ENCODE peak calls at places on chromosome 21, in seven cellular contexts. V is effector memory CD4-positive, alpha-beta T cell; S is RWPE1; J is M059J; D is testis; P is GM03348; B is activated CD8-positive, alpha-beta memory T cell treated with anti-CD3 and anti-CD28 coated beads, Interleukin-2, amount 50 U/mL, for 48 hours. X is an unnamed sample.

GRCh38 chr21:35059742-35060141 is 10.6 kb upstream of the RUNX1 start:
- DNase-seq in V (no peak), S (no peak), J (peak; percentile 72), D (no peak), P (no peak), B (no peak), X (no peak)

GRCh38 chr21:33383056-33383888 is 19.9 kb upstream of the IFNGR2 start:
- DNase-seq in V (peak; percentile 79), S (peak; percentile 73), J (peak; percentile 96), D (peak; percentile 61), P (peak; percentile 60), B (peak; percentile 82), X (peak; percentile 96)

GRCh38 chr21:46392921-46393320 is 65.8 kb upstream of the DIP2A start:
- DNase-seq in V (no peak), S (no peak), J (no peak), D (peak; percentile 71), P (peak; percentile 94), B (no peak), X (no peak)

GRCh38 chr21:35428489-35428888 is 379.4 kb upstream of the RUNX1 start:
- DNase-seq in V (no peak), S (no peak), J (peak; percentile 10), D (peak; percentile 21), P (peak; percentile 67), B (no peak), X (no peak)

GRCh38 chr21:40179167-40179566 is 311.9 kb downstream of the PCP4 start:
- DNase-seq in V (no peak), S (no peak), J (no peak), D (no peak), P (no peak), B (no peak), X (no peak)

GRCh38 chr21:26846036-26846931 is 1.1 kb upstream of the ADAMTS1 start:
- DNase-seq in V (no peak), S (peak; percentile 53), J (peak; percentile 79), D (peak; percentile 84), P (peak; percentile 83), B (peak; percentile 61), X (no peak)

GRCh38 chr21:16071082-16071481 is 341.3 kb downstream of the USP25 start:
- DNase-seq in V (no peak), S (no peak), J (peak; percentile 65), D (peak; percentile 19), P (peak; percentile 43), B (no peak), X (no peak)

GRCh38 chr21:17455451-17455850 is 57.4 kb upstream of the CXADR start:
- DNase-seq in V (no peak), S (no peak), J (no peak), D (no peak), P (no peak), B (no peak), X (no peak)

GRCh38 chr21:35506352-35506751 is 457.2 kb upstream of the RUNX1 start:
- DNase-seq in V (no peak), S (no peak), J (no peak), D (no peak), P (no peak), B (no peak), X (no peak)

GRCh38 chr21:42002421-42002958 is 7.7 kb downstream of the ZBTB21 start:
- DNase-seq in V (no peak), S (peak; percentile 52), J (peak; percentile 94), D (no peak), P (peak; percentile 77), B (peak; percentile 75), X (no peak)

GRCh38 chr21:42019706-42020105 is 9.5 kb upstream of the ZBTB21 start:
- DNase-seq in V (no peak), S (no peak), J (no peak), D (no peak), P (no peak), B (no peak), X (no peak)

GRCh38 chr21:42376338-42376982 is 10.1 kb upstream of the TFF1 start:
- DNase-seq in V (no peak), S (no peak), J (no peak), D (no peak), P (no peak), B (no peak), X (no peak)

GRCh38 chr21:45126085-45126687 is 51.8 kb downstream of the ADARB1 start:
- DNase-seq in V (no peak), S (no peak), J (no peak), D (no peak), P (no peak), B (no peak), X (no peak)

GRCh38 chr21:34874689-34875513 is 174.2 kb downstream of the RUNX1 start:
- DNase-seq in V (no peak), S (no peak), J (no peak), D (no peak), P (no peak), B (peak; percentile 17), X (no peak)

GRCh38 chr21:34082769-34083168 is 9.4 kb downstream of the MRPS6 start:
- DNase-seq in V (no peak), S (no peak), J (no peak), D (no peak), P (no peak), B (no peak), X (no peak)

GRCh38 chr21:28554660-28555475 is 437.8 kb downstream of the LTN1 start:
- DNase-seq in V (no peak), S (no peak), J (peak; percentile 81), D (no peak), P (peak; percentile 8), B (no peak), X (no peak)

GRCh38 chr21:39144191-39144590 is 39.1 kb downstream of the PSMG1 start:
- DNase-seq in V (no peak), S (no peak), J (peak; percentile 20), D (no peak), P (no peak), B (no peak), X (no peak)

GRCh38 chr21:45824546-45825208 is 156.9 kb upstream of the COL6A1 start:
- DNase-seq in V (no peak), S (no peak), J (no peak), D (peak; percentile 8), P (no peak), B (peak; percentile 46), X (no peak)

GRCh38 chr21:44303490-44303981 is 3.7 kb downstream of the PFKL start:
- DNase-seq in V (no peak), S (no peak), J (no peak), D (no peak), P (no peak), B (no peak), X (no peak)

GRCh38 chr21:36860736-36861594 is 105.5 kb downstream of the HLCS start:
- DNase-seq in V (no peak), S (peak; percentile 80), J (peak; percentile 90), D (no peak), P (peak; percentile 73), B (no peak), X (no peak)

GRCh38 chr21:16541366-16541765 is 811.6 kb downstream of the USP25 start:
- DNase-seq in V (no peak), S (no peak), J (peak; percentile 65), D (no peak), P (no peak), B (no peak), X (no peak)

GRCh38 chr21:26842976-26843911 is 2.0 kb downstream of the ADAMTS1 start:
- DNase-seq in V (no peak), S (peak; percentile 92), J (peak; percentile 92), D (peak; percentile 92), P (peak; percentile 91), B (peak; percentile 54), X (no peak)

GRCh38 chr21:15210235-15210678 is 145.5 kb upstream of the NRIP1 start:
- DNase-seq in V (no peak), S (peak; percentile 87), J (peak; percentile 81), D (no peak), P (no peak), B (no peak), X (peak; percentile 83)

GRCh38 chr21:31038376-31038775 is at the start of gene KRTAP19-8:
- DNase-seq in V (no peak), S (no peak), J (no peak), D (no peak), P (no peak), B (no peak), X (no peak)

GRCh38 chr21:36948686-36949085 is 17.8 kb downstream of the HLCS start:
- DNase-seq in V (no peak), S (no peak), J (no peak), D (no peak), P (peak; percentile 22), B (no peak), X (no peak)

GRCh38 chr21:25925936-25926335 is 191.2 kb downstream of the GABPA start:
- DNase-seq in V (no peak), S (no peak), J (peak; percentile 65), D (no peak), P (no peak), B (no peak), X (no peak)

GRCh38 chr21:44926364-44927101 is 5.8 kb upstream of the ITGB2 start:
- DNase-seq in V (peak; percentile 51), S (no peak), J (peak; percentile 39), D (no peak), P (peak; percentile 52), B (peak; percentile 80), X (no peak)

GRCh38 chr21:15063081-15063820 is 1.5 kb downstream of the NRIP1 start:
- DNase-seq in V (no peak), S (peak; percentile 33), J (peak; percentile 29), D (peak; percentile 34), P (no peak), B (no peak), X (no peak)

GRCh38 chr21:42925114-42925907 is at the start of gene ERVH48-1:
- DNase-seq in V (no peak), S (no peak), J (no peak), D (no peak), P (no peak), B (no peak), X (no peak)

GRCh38 chr21:28771790-28772501 is 220.7 kb downstream of the LTN1 start:
- DNase-seq in V (no peak), S (no peak), J (peak; percentile 82), D (no peak), P (peak; percentile 54), B (no peak), X (no peak)

GRCh38 chr21:44423941-44424607 is 31.2 kb upstream of the LRRC3 start:
- DNase-seq in V (no peak), S (no peak), J (no peak), D (no peak), P (no peak), B (no peak), X (peak; percentile 43)

GRCh38 chr21:29217818-29218252 is 80.9 kb upstream of the BACH1 start:
- DNase-seq in V (no peak), S (peak; percentile 80), J (peak; percentile 95), D (no peak), P (peak; percentile 75), B (no peak), X (no peak)

X was measured in CD14-positive monocyte.